ENCODE peak calls at places on chromosome 9, in ten cellular contexts. One of them, this sample, is unnamed.

GRCh38 chr9:92712767-92713166 is 42.8 kb upstream of the IPPK start:
- DNase-seq in hypothalamus: no peak
- DNase-seq in AG04450: no peak
- DNase-seq in lower lobe of right lung: no peak
- DNase-seq in M059J: no peak
- DNase-seq in substantia nigra: no peak
- DNase-seq in GM04503: no peak
- DNase-seq in GM06990: no peak
- DNase-seq in activated CD4-positive, alpha-beta T cell treated with anti-CD3 and anti-CD28 coated beads, Interleukin-2, amount 50 U/mL, for 4 hours: no peak
- DNase-seq in activated CD8-positive, alpha-beta memory T cell treated with anti-CD3 and anti-CD28 coated beads for 24 hours: no peak
- DNase-seq in this sample: no peak

GRCh38 chr9:119114681-119115080 is 254.6 kb downstream of the BRINP1 start:
- DNase-seq in activated CD4-positive, alpha-beta T cell treated with anti-CD3 and anti-CD28 coated beads, Interleukin-2, amount 50 U/mL, for 4 hours: no peak
- DNase-seq in GM06990: no peak
- DNase-seq in activated CD8-positive, alpha-beta memory T cell treated with anti-CD3 and anti-CD28 coated beads for 24 hours: no peak
- DNase-seq in hypothalamus: no peak
- DNase-seq in AG04450: no peak
- DNase-seq in lower lobe of right lung: no peak
- DNase-seq in GM04503: no peak
- DNase-seq in substantia nigra: no peak
- DNase-seq in M059J: no peak
- DNase-seq in this sample: no peak

GRCh38 chr9:92328225-92328624 is 2.5 kb downstream of the CENPP start:
- DNase-seq in GM04503: no peak
- DNase-seq in M059J: peak
- DNase-seq in AG04450: peak
- DNase-seq in activated CD4-positive, alpha-beta T cell treated with anti-CD3 and anti-CD28 coated beads, Interleukin-2, amount 50 U/mL, for 4 hours: no peak
- DNase-seq in activated CD8-positive, alpha-beta memory T cell treated with anti-CD3 and anti-CD28 coated beads for 24 hours: no peak
- DNase-seq in hypothalamus: no peak
- DNase-seq in GM06990: no peak
- DNase-seq in lower lobe of right lung: no peak
- DNase-seq in substantia nigra: no peak
- DNase-seq in this sample: no peak

GRCh38 chr9:79054500-79054899 is 517.3 kb upstream of the TLE4 start:
- DNase-seq in AG04450: no peak
- DNase-seq in M059J: peak
- DNase-seq in activated CD8-positive, alpha-beta memory T cell treated with anti-CD3 and anti-CD28 coated beads for 24 hours: no peak
- DNase-seq in hypothalamus: no peak
- DNase-seq in activated CD4-positive, alpha-beta T cell treated with anti-CD3 and anti-CD28 coated beads, Interleukin-2, amount 50 U/mL, for 4 hours: no peak
- DNase-seq in GM06990: no peak
- DNase-seq in lower lobe of right lung: no peak
- DNase-seq in GM04503: no peak
- DNase-seq in substantia nigra: no peak
- DNase-seq in this sample: no peak

GRCh38 chr9:21336467-21336866 is 1.3 kb upstream of the KLHL9 start:
- DNase-seq in lower lobe of right lung: no peak
- DNase-seq in AG04450: no peak
- DNase-seq in M059J: peak
- DNase-seq in hypothalamus: no peak
- DNase-seq in activated CD8-positive, alpha-beta memory T cell treated with anti-CD3 and anti-CD28 coated beads for 24 hours: no peak
- DNase-seq in GM04503: no peak
- DNase-seq in activated CD4-positive, alpha-beta T cell treated with anti-CD3 and anti-CD28 coated beads, Interleukin-2, amount 50 U/mL, for 4 hours: no peak
- DNase-seq in substantia nigra: no peak
- DNase-seq in GM06990: no peak
- DNase-seq in this sample: no peak

GRCh38 chr9:70480405-70480980 is 66.0 kb upstream of the KLF9 start:
- DNase-seq in substantia nigra: peak
- DNase-seq in lower lobe of right lung: peak
- DNase-seq in GM06990: no peak
- DNase-seq in GM04503: no peak
- DNase-seq in M059J: peak
- DNase-seq in activated CD8-positive, alpha-beta memory T cell treated with anti-CD3 and anti-CD28 coated beads for 24 hours: no peak
- DNase-seq in AG04450: peak
- DNase-seq in activated CD4-positive, alpha-beta T cell treated with anti-CD3 and anti-CD28 coated beads, Interleukin-2, amount 50 U/mL, for 4 hours: no peak
- DNase-seq in hypothalamus: peak
- DNase-seq in this sample: peak

GRCh38 chr9:122268041-122268814 is 3.5 kb downstream of the MRRF start:
- DNase-seq in lower lobe of right lung: no peak
- DNase-seq in GM04503: no peak
- DNase-seq in hypothalamus: no peak
- DNase-seq in GM06990: no peak
- DNase-seq in substantia nigra: no peak
- DNase-seq in M059J: no peak
- DNase-seq in AG04450: no peak
- DNase-seq in activated CD4-positive, alpha-beta T cell treated with anti-CD3 and anti-CD28 coated beads, Interleukin-2, amount 50 U/mL, for 4 hours: no peak
- DNase-seq in activated CD8-positive, alpha-beta memory T cell treated with anti-CD3 and anti-CD28 coated beads for 24 hours: no peak
- DNase-seq in this sample: no peak

GRCh38 chr9:137052998-137053943 is 590 bp downstream of the ENTPD2 start:
- DNase-seq in M059J: no peak
- DNase-seq in hypothalamus: no peak
- DNase-seq in substantia nigra: no peak
- DNase-seq in GM04503: no peak
- DNase-seq in GM06990: no peak
- DNase-seq in activated CD8-positive, alpha-beta memory T cell treated with anti-CD3 and anti-CD28 coated beads for 24 hours: no peak
- DNase-seq in activated CD4-positive, alpha-beta T cell treated with anti-CD3 and anti-CD28 coated beads, Interleukin-2, amount 50 U/mL, for 4 hours: no peak
- DNase-seq in lower lobe of right lung: no peak
- DNase-seq in AG04450: no peak
- DNase-seq in this sample: no peak

GRCh38 chr9:83584995-83585394 is 37.9 kb upstream of the IDNK start:
- DNase-seq in lower lobe of right lung: no peak
- DNase-seq in M059J: no peak
- DNase-seq in GM04503: no peak
- DNase-seq in hypothalamus: no peak
- DNase-seq in activated CD4-positive, alpha-beta T cell treated with anti-CD3 and anti-CD28 coated beads, Interleukin-2, amount 50 U/mL, for 4 hours: no peak
- DNase-seq in AG04450: no peak
- DNase-seq in activated CD8-positive, alpha-beta memory T cell treated with anti-CD3 and anti-CD28 coated beads for 24 hours: no peak
- DNase-seq in GM06990: no peak
- DNase-seq in substantia nigra: no peak
- DNase-seq in this sample: no peak

GRCh38 chr9:79902937-79903600 is 331.3 kb downstream of the TLE4 start:
- DNase-seq in M059J: peak
- DNase-seq in activated CD4-positive, alpha-beta T cell treated with anti-CD3 and anti-CD28 coated beads, Interleukin-2, amount 50 U/mL, for 4 hours: no peak
- DNase-seq in AG04450: no peak
- DNase-seq in lower lobe of right lung: no peak
- DNase-seq in substantia nigra: no peak
- DNase-seq in hypothalamus: no peak
- DNase-seq in GM04503: no peak
- DNase-seq in GM06990: no peak
- DNase-seq in activated CD8-positive, alpha-beta memory T cell treated with anti-CD3 and anti-CD28 coated beads for 24 hours: no peak
- DNase-seq in this sample: no peak

GRCh38 chr9:127548352-127548878 is 63.7 kb upstream of the STXBP1 start:
- DNase-seq in lower lobe of right lung: no peak
- DNase-seq in substantia nigra: no peak
- DNase-seq in activated CD8-positive, alpha-beta memory T cell treated with anti-CD3 and anti-CD28 coated beads for 24 hours: no peak
- DNase-seq in activated CD4-positive, alpha-beta T cell treated with anti-CD3 and anti-CD28 coated beads, Interleukin-2, amount 50 U/mL, for 4 hours: no peak
- DNase-seq in hypothalamus: no peak
- DNase-seq in AG04450: no peak
- DNase-seq in GM06990: no peak
- DNase-seq in GM04503: no peak
- DNase-seq in M059J: no peak
- DNase-seq in this sample: no peak

GRCh38 chr9:72586388-72587160 is 65.2 kb downstream of the TMC1 start:
- DNase-seq in AG04450: peak
- DNase-seq in hypothalamus: no peak
- DNase-seq in M059J: peak
- DNase-seq in GM04503: peak
- DNase-seq in lower lobe of right lung: no peak
- DNase-seq in activated CD8-positive, alpha-beta memory T cell treated with anti-CD3 and anti-CD28 coated beads for 24 hours: no peak
- DNase-seq in GM06990: no peak
- DNase-seq in activated CD4-positive, alpha-beta T cell treated with anti-CD3 and anti-CD28 coated beads, Interleukin-2, amount 50 U/mL, for 4 hours: no peak
- DNase-seq in substantia nigra: peak
- DNase-seq in this sample: no peak

GRCh38 chr9:95839012-95839411 is 36.5 kb upstream of the ERCC6L2 start:
- DNase-seq in activated CD8-positive, alpha-beta memory T cell treated with anti-CD3 and anti-CD28 coated beads for 24 hours: no peak
- DNase-seq in activated CD4-positive, alpha-beta T cell treated with anti-CD3 and anti-CD28 coated beads, Interleukin-2, amount 50 U/mL, for 4 hours: no peak
- DNase-seq in lower lobe of right lung: no peak
- DNase-seq in substantia nigra: no peak
- DNase-seq in GM04503: no peak
- DNase-seq in AG04450: no peak
- DNase-seq in M059J: no peak
- DNase-seq in GM06990: no peak
- DNase-seq in hypothalamus: no peak
- DNase-seq in this sample: no peak

GRCh38 chr9:137785704-137786161 is 91.8 kb upstream of the CACNA1B start:
- DNase-seq in GM06990: no peak
- DNase-seq in substantia nigra: no peak
- DNase-seq in AG04450: no peak
- DNase-seq in M059J: no peak
- DNase-seq in GM04503: no peak
- DNase-seq in lower lobe of right lung: no peak
- DNase-seq in activated CD8-positive, alpha-beta memory T cell treated with anti-CD3 and anti-CD28 coated beads for 24 hours: no peak
- DNase-seq in hypothalamus: no peak
- DNase-seq in activated CD4-positive, alpha-beta T cell treated with anti-CD3 and anti-CD28 coated beads, Interleukin-2, amount 50 U/mL, for 4 hours: no peak
- DNase-seq in this sample: peak

GRCh38 chr9:98861881-98862501 is 54.5 kb downstream of the GALNT12 start:
- DNase-seq in GM04503: peak
- DNase-seq in M059J: peak
- DNase-seq in activated CD8-positive, alpha-beta memory T cell treated with anti-CD3 and anti-CD28 coated beads for 24 hours: no peak
- DNase-seq in substantia nigra: no peak
- DNase-seq in AG04450: peak
- DNase-seq in lower lobe of right lung: no peak
- DNase-seq in GM06990: no peak
- DNase-seq in activated CD4-positive, alpha-beta T cell treated with anti-CD3 and anti-CD28 coated beads, Interleukin-2, amount 50 U/mL, for 4 hours: no peak
- DNase-seq in hypothalamus: no peak
- DNase-seq in this sample: no peak

GRCh38 chr9:136054798-136055714 is 40.0 kb downstream of the NACC2 start:
- DNase-seq in AG04450: no peak
- DNase-seq in M059J: no peak
- DNase-seq in GM06990: no peak
- DNase-seq in substantia nigra: no peak
- DNase-seq in activated CD8-positive, alpha-beta memory T cell treated with anti-CD3 and anti-CD28 coated beads for 24 hours: peak
- DNase-seq in activated CD4-positive, alpha-beta T cell treated with anti-CD3 and anti-CD28 coated beads, Interleukin-2, amount 50 U/mL, for 4 hours: no peak
- DNase-seq in hypothalamus: no peak
- DNase-seq in lower lobe of right lung: no peak
- DNase-seq in GM04503: no peak
- DNase-seq in this sample: no peak

GRCh38 chr9:95733687-95734659 is 141.5 kb upstream of the ERCC6L2 start:
- DNase-seq in lower lobe of right lung: no peak
- DNase-seq in activated CD4-positive, alpha-beta T cell treated with anti-CD3 and anti-CD28 coated beads, Interleukin-2, amount 50 U/mL, for 4 hours: no peak
- DNase-seq in M059J: no peak
- DNase-seq in hypothalamus: no peak
- DNase-seq in GM06990: no peak
- DNase-seq in AG04450: no peak
- DNase-seq in substantia nigra: no peak
- DNase-seq in activated CD8-positive, alpha-beta memory T cell treated with anti-CD3 and anti-CD28 coated beads for 24 hours: no peak
- DNase-seq in GM04503: no peak
- DNase-seq in this sample: no peak

GRCh38 chr9:105883847-105884246 is 189.5 kb downstream of the TMEM38B start:
- DNase-seq in substantia nigra: no peak
- DNase-seq in hypothalamus: no peak
- DNase-seq in AG04450: no peak
- DNase-seq in lower lobe of right lung: no peak
- DNase-seq in GM04503: no peak
- DNase-seq in activated CD8-positive, alpha-beta memory T cell treated with anti-CD3 and anti-CD28 coated beads for 24 hours: no peak
- DNase-seq in activated CD4-positive, alpha-beta T cell treated with anti-CD3 and anti-CD28 coated beads, Interleukin-2, amount 50 U/mL, for 4 hours: no peak
- DNase-seq in GM06990: peak
- DNase-seq in M059J: peak
- DNase-seq in this sample: no peak

GRCh38 chr9:85610074-85610855 is 131.5 kb downstream of the AGTPBP1 start:
- DNase-seq in M059J: peak
- DNase-seq in activated CD8-positive, alpha-beta memory T cell treated with anti-CD3 and anti-CD28 coated beads for 24 hours: no peak
- DNase-seq in AG04450: peak
- DNase-seq in activated CD4-positive, alpha-beta T cell treated with anti-CD3 and anti-CD28 coated beads, Interleukin-2, amount 50 U/mL, for 4 hours: no peak
- DNase-seq in substantia nigra: peak
- DNase-seq in GM04503: peak
- DNase-seq in hypothalamus: peak
- DNase-seq in GM06990: peak
- DNase-seq in lower lobe of right lung: no peak
- DNase-seq in this sample: peak

GRCh38 chr9:93256878-93257807 is 73.2 kb downstream of the WNK2 start:
- DNase-seq in hypothalamus: no peak
- DNase-seq in GM04503: no peak
- DNase-seq in activated CD4-positive, alpha-beta T cell treated with anti-CD3 and anti-CD28 coated beads, Interleukin-2, amount 50 U/mL, for 4 hours: no peak
- DNase-seq in activated CD8-positive, alpha-beta memory T cell treated with anti-CD3 and anti-CD28 coated beads for 24 hours: peak
- DNase-seq in substantia nigra: no peak
- DNase-seq in AG04450: no peak
- DNase-seq in GM06990: no peak
- DNase-seq in M059J: no peak
- DNase-seq in lower lobe of right lung: peak
- DNase-seq in this sample: no peak

GRCh38 chr9:131661954-131662621 is 77.8 kb downstream of the RAPGEF1 start:
- DNase-seq in activated CD8-positive, alpha-beta memory T cell treated with anti-CD3 and anti-CD28 coated beads for 24 hours: peak
- DNase-seq in AG04450: no peak
- DNase-seq in M059J: no peak
- DNase-seq in GM04503: no peak
- DNase-seq in substantia nigra: no peak
- DNase-seq in lower lobe of right lung: no peak
- DNase-seq in hypothalamus: no peak
- DNase-seq in GM06990: no peak
- DNase-seq in activated CD4-positive, alpha-beta T cell treated with anti-CD3 and anti-CD28 coated beads, Interleukin-2, amount 50 U/mL, for 4 hours: peak
- DNase-seq in this sample: no peak

GRCh38 chr9:101026824-101027223 is 1.7 kb upstream of the PLPPR1 start:
- DNase-seq in hypothalamus: no peak
- DNase-seq in lower lobe of right lung: no peak
- DNase-seq in activated CD8-positive, alpha-beta memory T cell treated with anti-CD3 and anti-CD28 coated beads for 24 hours: no peak
- DNase-seq in M059J: no peak
- DNase-seq in activated CD4-positive, alpha-beta T cell treated with anti-CD3 and anti-CD28 coated beads, Interleukin-2, amount 50 U/mL, for 4 hours: no peak
- DNase-seq in substantia nigra: no peak
- DNase-seq in GM06990: no peak
- DNase-seq in GM04503: no peak
- DNase-seq in AG04450: no peak
- DNase-seq in this sample: peak

GRCh38 chr9:81113408-81114124 is 575.8 kb downstream of the TLE1 start:
- DNase-seq in lower lobe of right lung: no peak
- DNase-seq in substantia nigra: no peak
- DNase-seq in activated CD8-positive, alpha-beta memory T cell treated with anti-CD3 and anti-CD28 coated beads for 24 hours: no peak
- DNase-seq in activated CD4-positive, alpha-beta T cell treated with anti-CD3 and anti-CD28 coated beads, Interleukin-2, amount 50 U/mL, for 4 hours: no peak
- DNase-seq in hypothalamus: no peak
- DNase-seq in GM06990: no peak
- DNase-seq in GM04503: no peak
- DNase-seq in AG04450: no peak
- DNase-seq in M059J: peak
- DNase-seq in this sample: peak

GRCh38 chr9:130681769-130682489 is 11.7 kb upstream of the EXOSC2 start:
- DNase-seq in GM04503: no peak
- DNase-seq in M059J: peak
- DNase-seq in hypothalamus: no peak
- DNase-seq in lower lobe of right lung: no peak
- DNase-seq in GM06990: peak
- DNase-seq in activated CD8-positive, alpha-beta memory T cell treated with anti-CD3 and anti-CD28 coated beads for 24 hours: peak
- DNase-seq in substantia nigra: no peak
- DNase-seq in activated CD4-positive, alpha-beta T cell treated with anti-CD3 and anti-CD28 coated beads, Interleukin-2, amount 50 U/mL, for 4 hours: no peak
- DNase-seq in AG04450: no peak
- DNase-seq in this sample: no peak

GRCh38 chr9:129036241-129036922 is at the start of gene MIGA2:
- DNase-seq in GM06990: peak
- DNase-seq in lower lobe of right lung: peak
- DNase-seq in hypothalamus: peak
- DNase-seq in activated CD8-positive, alpha-beta memory T cell treated with anti-CD3 and anti-CD28 coated beads for 24 hours: peak
- DNase-seq in activated CD4-positive, alpha-beta T cell treated with anti-CD3 and anti-CD28 coated beads, Interleukin-2, amount 50 U/mL, for 4 hours: peak
- DNase-seq in M059J: peak
- DNase-seq in GM04503: peak
- DNase-seq in substantia nigra: peak
- DNase-seq in AG04450: peak
- DNase-seq in this sample: peak

GRCh38 chr9:96450613-96451544 is 910 bp downstream of the HABP4 start:
- DNase-seq in AG04450: no peak
- DNase-seq in hypothalamus: peak
- DNase-seq in activated CD8-positive, alpha-beta memory T cell treated with anti-CD3 and anti-CD28 coated beads for 24 hours: peak
- DNase-seq in activated CD4-positive, alpha-beta T cell treated with anti-CD3 and anti-CD28 coated beads, Interleukin-2, amount 50 U/mL, for 4 hours: peak
- DNase-seq in lower lobe of right lung: no peak
- DNase-seq in GM06990: peak
- DNase-seq in GM04503: no peak
- DNase-seq in M059J: peak
- DNase-seq in substantia nigra: no peak
- DNase-seq in this sample: no peak

GRCh38 chr9:89996717-89997116 is 391.9 kb downstream of the GADD45G start:
- DNase-seq in GM04503: no peak
- DNase-seq in AG04450: no peak
- DNase-seq in GM06990: no peak
- DNase-seq in hypothalamus: no peak
- DNase-seq in activated CD8-positive, alpha-beta memory T cell treated with anti-CD3 and anti-CD28 coated beads for 24 hours: no peak
- DNase-seq in activated CD4-positive, alpha-beta T cell treated with anti-CD3 and anti-CD28 coated beads, Interleukin-2, amount 50 U/mL, for 4 hours: no peak
- DNase-seq in lower lobe of right lung: no peak
- DNase-seq in M059J: peak
- DNase-seq in substantia nigra: no peak
- DNase-seq in this sample: peak

GRCh38 chr9:69604568-69605219 is 67.5 kb downstream of the APBA1 start:
- DNase-seq in hypothalamus: no peak
- DNase-seq in activated CD4-positive, alpha-beta T cell treated with anti-CD3 and anti-CD28 coated beads, Interleukin-2, amount 50 U/mL, for 4 hours: no peak
- DNase-seq in GM06990: no peak
- DNase-seq in AG04450: no peak
- DNase-seq in GM04503: no peak
- DNase-seq in activated CD8-positive, alpha-beta memory T cell treated with anti-CD3 and anti-CD28 coated beads for 24 hours: no peak
- DNase-seq in lower lobe of right lung: no peak
- DNase-seq in substantia nigra: no peak
- DNase-seq in M059J: peak
- DNase-seq in this sample: no peak

This sample was measured in NCI-H774.